ENCODE peak calls at places on chromosomes 4 and X, in six cellular contexts. O, J, X, R, F and D are unnamed samples.

GRCh38 chr4:184747034-184747830 is 13.3 kb upstream of the CENPU start:
- DNase-seq in O (no peak), J (peak; percentile 20), X (peak; percentile 76), R (no peak), F (peak; percentile 40), D (no peak)

GRCh38 chrX:84187501-84188319 is at the start of gene RPS6KA6:
- DNase-seq in O (no peak), J (peak; percentile 53), X (no peak), R (peak; percentile 61), F (no peak), D (peak; percentile 44)

GRCh38 chr4:75046641-75047040 is 113.7 kb downstream of the PARM1 start:
- DNase-seq in O (no peak), J (no peak), X (no peak), R (no peak), F (no peak), D (no peak)

GRCh38 chr4:41369680-41370079 is 113.0 kb downstream of the UCHL1 start:
- DNase-seq in O (no peak), J (no peak), X (no peak), R (no peak), F (no peak), D (no peak)

GRCh38 chrX:154431321-154431720 is 2.8 kb downstream of the ATP6AP1 start:
- DNase-seq in O (no peak), J (no peak), X (no peak), R (no peak), F (no peak), D (no peak)

GRCh38 chr4:142044271-142044670 is 407.9 kb downstream of the IL15 start:
- DNase-seq in O (no peak), J (peak; percentile 36), X (no peak), R (no peak), F (no peak), D (no peak)

GRCh38 chr4:85222561-85222960 is 252.4 kb upstream of the ARHGAP24 start:
- DNase-seq in O (no peak), J (no peak), X (no peak), R (no peak), F (no peak), D (no peak)

GRCh38 chr4:164320847-164321246 is 433.1 kb upstream of the SMIM31 start:
- DNase-seq in O (no peak), J (peak; percentile 33), X (no peak), R (no peak), F (no peak), D (no peak)

GRCh38 chr4:25767877-25768475 is 94.8 kb downstream of the SEL1L3 start:
- DNase-seq in O (no peak), J (peak; percentile 84), X (peak; percentile 62), R (no peak), F (peak; percentile 29), D (peak; percentile 62)

GRCh38 chr4:118284169-118284568 is 68.6 kb downstream of the PRSS12 start:
- DNase-seq in O (no peak), J (no peak), X (no peak), R (no peak), F (no peak), D (no peak)

GRCh38 chr4:47386592-47387235 is 76.8 kb downstream of the COMMD8 start:
- DNase-seq in O (no peak), J (no peak), X (no peak), R (no peak), F (no peak), D (no peak)

GRCh38 chr4:124486423-124486822 is 226.1 kb downstream of the ANKRD50 start:
- DNase-seq in O (no peak), J (no peak), X (peak; percentile 23), R (no peak), F (no peak), D (no peak)

GRCh38 chrX:39813631-39814246 is 284.0 kb downstream of the BCOR start:
- DNase-seq in O (no peak), J (no peak), X (no peak), R (no peak), F (no peak), D (no peak)

GRCh38 chr4:7328913-7329638 is 105.7 kb downstream of the PSAPL1 start:
- DNase-seq in O (no peak), J (no peak), X (no peak), R (no peak), F (no peak), D (no peak)

GRCh38 chr4:85565761-85566480 is 91.0 kb downstream of the ARHGAP24 start:
- DNase-seq in O (peak; percentile 32), J (no peak), X (no peak), R (no peak), F (no peak), D (no peak)

GRCh38 chr4:184310881-184311709 is 93.4 kb upstream of the ENPP6 start:
- DNase-seq in O (no peak), J (no peak), X (peak; percentile 53), R (peak; percentile 35), F (no peak), D (no peak)

GRCh38 chr4:183838987-183839712 is 66.0 kb upstream of the STOX2 start:
- DNase-seq in O (no peak), J (peak; percentile 70), X (no peak), R (no peak), F (no peak), D (no peak)

GRCh38 chr4:128782076-128782715 is 27.3 kb upstream of the JADE1 start:
- DNase-seq in O (no peak), J (peak; percentile 52), X (peak; percentile 28), R (no peak), F (no peak), D (peak; percentile 40)

GRCh38 chrX:107654778-107655761 is 26.8 kb downstream of the PRPS1 start:
- DNase-seq in O (no peak), J (peak; percentile 90), X (peak; percentile 33), R (peak; percentile 75), F (peak; percentile 65), D (peak; percentile 85)

GRCh38 chrX:44872319-44872816 is 620 bp upstream of the KDM6A start:
- DNase-seq in O (no peak), J (peak; percentile 41), X (no peak), R (no peak), F (peak; percentile 49), D (peak; percentile 39)

GRCh38 chr4:77040856-77041576 is 34.8 kb downstream of the CCNI start:
- DNase-seq in O (no peak), J (no peak), X (no peak), R (no peak), F (no peak), D (no peak)

GRCh38 chr4:128600996-128601857 is 208.3 kb upstream of the JADE1 start:
- DNase-seq in O (no peak), J (no peak), X (peak; percentile 93), R (peak; percentile 40), F (peak; percentile 53), D (peak; percentile 22)

GRCh38 chr4:8355864-8356565 is 84.5 kb downstream of the ACOX3 start:
- DNase-seq in O (no peak), J (no peak), X (no peak), R (no peak), F (no peak), D (no peak)

GRCh38 chr4:53694666-53695065 is 103.4 kb upstream of the LNX1 start:
- DNase-seq in O (no peak), J (no peak), X (no peak), R (no peak), F (no peak), D (no peak)

GRCh38 chr4:42656736-42656985 is 244 bp downstream of the ATP8A1 start:
- DNase-seq in O (no peak), J (no peak), X (no peak), R (no peak), F (no peak), D (no peak)

GRCh38 chrX:129842510-129843208 is 1.0 kb downstream of the ZDHHC9 start:
- DNase-seq in O (no peak), J (peak; percentile 30), X (peak; percentile 21), R (no peak), F (no peak), D (peak; percentile 10)

GRCh38 chr4:148834804-148835598 is 392.8 kb upstream of the NR3C2 start:
- DNase-seq in O (no peak), J (peak; percentile 18), X (no peak), R (no peak), F (no peak), D (no peak)

GRCh38 chr4:7759221-7759620 is 180.4 kb downstream of the AFAP1 start:
- DNase-seq in O (no peak), J (no peak), X (no peak), R (no peak), F (no peak), D (no peak)

GRCh38 chrX:135170877-135171519 is at the start of gene CT55:
- DNase-seq in O (no peak), J (peak; percentile 11), X (no peak), R (no peak), F (peak; percentile 91), D (peak; percentile 14)
- TF ChIP-seq CREB1 in O (no peak), J (no peak), X (no peak), R (no peak), F (no peak), D (no peak)

GRCh38 chrX:153401133-153401764 is at the start of gene PNMA6E:
- DNase-seq in O (no peak), J (peak; percentile 22), X (no peak), R (no peak), F (no peak), D (no peak)
- TF ChIP-seq CREB1 in O (no peak), J (no peak), X (no peak), R (no peak), F (no peak), D (no peak)

GRCh38 chrX:51976503-51976902 is 83.1 kb downstream of the MAGED1 start:
- DNase-seq in O (no peak), J (no peak), X (no peak), R (no peak), F (no peak), D (no peak)

GRCh38 chrX:51975360-51975759 is 81.9 kb downstream of the MAGED1 start:
- DNase-seq in O (no peak), J (no peak), X (peak; percentile 4), R (no peak), F (no peak), D (no peak)

DNA sequence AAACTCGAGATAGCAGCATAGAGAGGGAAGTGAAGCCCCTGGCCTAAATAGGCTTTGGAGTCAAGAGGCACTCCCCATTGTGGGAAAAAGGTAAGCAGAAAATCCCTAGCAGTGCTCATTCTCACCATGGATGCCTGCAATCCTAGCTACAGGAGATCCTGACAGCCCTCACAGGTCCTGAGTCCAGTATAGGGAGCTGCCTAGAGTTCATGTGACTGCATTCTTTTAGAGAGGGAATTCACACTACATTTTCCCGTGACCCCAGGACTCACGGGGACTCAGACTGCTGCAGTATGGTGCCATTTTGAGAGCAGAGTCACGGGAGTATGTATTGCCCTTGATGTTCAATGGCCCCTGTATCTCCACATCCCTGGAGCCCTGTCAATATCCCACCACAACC is 82.4 kb downstream of the MAGED1 start:
- DNase-seq in O (no peak), J (peak; percentile 1), X (peak; percentile 5), R (no peak), F (no peak), D (no peak)
- TF ChIP-seq CREB1 in O (no peak), J (no peak), X (no peak), R (no peak), F (no peak), D (no peak)

GRCh38 chr4:28357985-28358384 is 1497.3 kb downstream of the STIM2 start:
- DNase-seq in O (no peak), J (peak; percentile 54), X (no peak), R (no peak), F (no peak), D (peak; percentile 32)

GRCh38 chr4:28362169-28362568 is 1501.5 kb downstream of the STIM2 start:
- DNase-seq in O (no peak), J (no peak), X (no peak), R (no peak), F (no peak), D (no peak)

GRCh38 chr4:28354874-28355273 is 1494.2 kb downstream of the STIM2 start:
- DNase-seq in O (no peak), J (no peak), X (no peak), R (no peak), F (no peak), D (no peak)

GRCh38 chr4:28360681-28361080 is 1500.0 kb downstream of the STIM2 start:
- DNase-seq in O (no peak), J (no peak), X (no peak), R (no peak), F (no peak), D (no peak)
- TF ChIP-seq CREB1 in O (no peak), J (no peak), X (no peak), R (no peak), F (no peak), D (no peak)